ENCODE peak calls at places on chromosomes 6 and 20, in four cellular contexts. One of them, this sample, is unnamed.

GRCh38 chr6:98839788-98840361 is 5.5 kb downstream of the POU3F2 start:
- DNase-seq in activated naive CD4-positive, alpha-beta T cell treated with Interleukin-2 at 50 U/mL for 16 hours: no peak
- DNase-seq in psoas muscle: no peak
- DNase-seq in AG10803: peak; percentile 16
- DNase-seq in this sample: no peak

GRCh38 chr6:84785676-84786075 is 21.3 kb upstream of the TBX18 start:
- DNase-seq in activated naive CD4-positive, alpha-beta T cell treated with Interleukin-2 at 50 U/mL for 16 hours: no peak
- DNase-seq in psoas muscle: no peak
- DNase-seq in AG10803: peak; percentile 57
- DNase-seq in this sample: peak; percentile 15

GRCh38 chr6:108250240-108250866 is 10.5 kb downstream of the SNX3 start:
- DNase-seq in activated naive CD4-positive, alpha-beta T cell treated with Interleukin-2 at 50 U/mL for 16 hours: no peak
- DNase-seq in psoas muscle: no peak
- DNase-seq in AG10803: no peak
- DNase-seq in this sample: no peak

GRCh38 chr6:90028995-90029635 is 134.8 kb downstream of the GJA10 start:
- DNase-seq in activated naive CD4-positive, alpha-beta T cell treated with Interleukin-2 at 50 U/mL for 16 hours: peak; percentile 25
- DNase-seq in psoas muscle: no peak
- DNase-seq in AG10803: no peak
- DNase-seq in this sample: no peak

GRCh38 chr6:84414531-84414930 is 187.1 kb upstream of the CEP162 start:
- DNase-seq in activated naive CD4-positive, alpha-beta T cell treated with Interleukin-2 at 50 U/mL for 16 hours: no peak
- DNase-seq in psoas muscle: no peak
- DNase-seq in AG10803: no peak
- DNase-seq in this sample: no peak

GRCh38 chr6:39452306-39452705 is 129.8 kb upstream of the KCNK16 start:
- DNase-seq in activated naive CD4-positive, alpha-beta T cell treated with Interleukin-2 at 50 U/mL for 16 hours: no peak
- DNase-seq in psoas muscle: no peak
- DNase-seq in AG10803: peak; percentile 63
- DNase-seq in this sample: peak; percentile 15

GRCh38 chr6:158554611-158555361 is 5.1 kb upstream of the TMEM181 start:
- DNase-seq in activated naive CD4-positive, alpha-beta T cell treated with Interleukin-2 at 50 U/mL for 16 hours: no peak
- DNase-seq in psoas muscle: no peak
- DNase-seq in AG10803: no peak
- DNase-seq in this sample: no peak

GRCh38 chr20:19275630-19276071 is 63.2 kb downstream of the SLC24A3 start:
- DNase-seq in activated naive CD4-positive, alpha-beta T cell treated with Interleukin-2 at 50 U/mL for 16 hours: no peak
- DNase-seq in psoas muscle: peak; percentile 29
- DNase-seq in AG10803: peak; percentile 56
- DNase-seq in this sample: peak; percentile 93

GRCh38 chr20:43358811-43359210 is 98.9 kb upstream of the SRSF6 start:
- DNase-seq in activated naive CD4-positive, alpha-beta T cell treated with Interleukin-2 at 50 U/mL for 16 hours: no peak
- DNase-seq in psoas muscle: no peak
- DNase-seq in AG10803: no peak
- DNase-seq in this sample: no peak

GRCh38 chr20:50048420-50049166 is 64.4 kb downstream of the UBE2V1 start:
- DNase-seq in activated naive CD4-positive, alpha-beta T cell treated with Interleukin-2 at 50 U/mL for 16 hours: no peak
- DNase-seq in psoas muscle: peak; percentile 41
- DNase-seq in AG10803: peak; percentile 79
- DNase-seq in this sample: peak; percentile 69

GRCh38 chr20:17678295-17678694 is 3.7 kb downstream of the RRBP1 start:
- DNase-seq in activated naive CD4-positive, alpha-beta T cell treated with Interleukin-2 at 50 U/mL for 16 hours: no peak
- DNase-seq in psoas muscle: no peak
- DNase-seq in AG10803: no peak
- DNase-seq in this sample: no peak

GRCh38 chr6:12717356-12717755 is 789 bp downstream of the PHACTR1 start:
- DNase-seq in activated naive CD4-positive, alpha-beta T cell treated with Interleukin-2 at 50 U/mL for 16 hours: no peak
- DNase-seq in psoas muscle: no peak
- DNase-seq in AG10803: no peak
- DNase-seq in this sample: no peak

GRCh38 chr6:31586013-31586412 is at the start of gene LST1:
- DNase-seq in activated naive CD4-positive, alpha-beta T cell treated with Interleukin-2 at 50 U/mL for 16 hours: no peak
- DNase-seq in psoas muscle: no peak
- DNase-seq in AG10803: peak; percentile 21
- DNase-seq in this sample: no peak

GRCh38 chr6:13485923-13486557 is 1.4 kb downstream of the GFOD1 start:
- DNase-seq in activated naive CD4-positive, alpha-beta T cell treated with Interleukin-2 at 50 U/mL for 16 hours: peak; percentile 32
- DNase-seq in psoas muscle: peak; percentile 45
- DNase-seq in AG10803: peak; percentile 34
- DNase-seq in this sample: peak; percentile 30

GRCh38 chr6:111361648-111362047 is 121.4 kb downstream of the REV3L start:
- DNase-seq in activated naive CD4-positive, alpha-beta T cell treated with Interleukin-2 at 50 U/mL for 16 hours: no peak
- DNase-seq in psoas muscle: no peak
- DNase-seq in AG10803: peak; percentile 27
- DNase-seq in this sample: peak; percentile 7

GRCh38 chr6:6649824-6650349 is 61.4 kb downstream of the LY86 start:
- DNase-seq in activated naive CD4-positive, alpha-beta T cell treated with Interleukin-2 at 50 U/mL for 16 hours: no peak
- DNase-seq in psoas muscle: no peak
- DNase-seq in AG10803: no peak
- DNase-seq in this sample: no peak

GRCh38 chr6:24931296-24931695 is 4.5 kb downstream of the RIPOR2 start:
- DNase-seq in activated naive CD4-positive, alpha-beta T cell treated with Interleukin-2 at 50 U/mL for 16 hours: no peak
- DNase-seq in psoas muscle: no peak
- DNase-seq in AG10803: peak; percentile 24
- DNase-seq in this sample: no peak

GRCh38 chr20:51174536-51174935 is 151.6 kb upstream of the KCNG1 start:
- DNase-seq in activated naive CD4-positive, alpha-beta T cell treated with Interleukin-2 at 50 U/mL for 16 hours: no peak
- DNase-seq in psoas muscle: no peak
- DNase-seq in AG10803: no peak
- DNase-seq in this sample: no peak

This sample was measured in fibroblast of gingiva.